ENCODE peak calls at places on chromosomes 3 and 15, in ten cellular contexts. R is GM23248; Z is tibial nerve; V is heart left ventricle; X is adipocyte; A is mammary epithelial cell; D is CD8-positive, alpha-beta memory T cell; N is upper lobe of right lung; Y is thoracic aorta; C is IMR-90. W is an unnamed sample.

GRCh38 chr15:94231728-94232086 is 346 bp downstream of the MCTP2 start:
- DNase-seq in R (peak), A (no peak), Y (no peak), Z (no peak), C (no peak), N (no peak), V (no peak), X (peak), D (peak), W (no peak)

GRCh38 chr15:71629147-71629760 is 181.1 kb upstream of the NR2E3 start:
- DNase-seq in D (no peak), Y (no peak), Z (no peak), X (no peak), N (no peak), C (no peak), R (no peak), V (no peak), A (no peak), W (no peak)

GRCh38 chr3:114706591-114707224 is 412.9 kb downstream of the TIGIT start:
- DNase-seq in Y (no peak), X (no peak), R (peak), N (no peak), C (peak), Z (no peak), A (peak), D (no peak), V (no peak), W (peak)

GRCh38 chr15:96331942-96332853 is 1.7 kb downstream of the NR2F2 start:
- DNase-seq in X (peak), D (no peak), A (no peak), Y (no peak), V (no peak), C (no peak), Z (peak), N (peak), R (peak), W (peak)

GRCh38 chr15:100229181-100230163 is 112.3 kb downstream of the ADAMTS17 start:
- DNase-seq in D (no peak), R (no peak), C (no peak), Z (no peak), Y (no peak), N (no peak), X (no peak), A (no peak), V (no peak), W (no peak)

GRCh38 chr15:54307252-54307902 is 329.1 kb downstream of the UNC13C start:
- DNase-seq in A (no peak), V (no peak), N (no peak), C (no peak), Y (no peak), D (no peak), R (no peak), X (no peak), Z (no peak), W (no peak)

GRCh38 chr3:55704521-55704920 is 217.4 kb upstream of the WNT5A start:
- DNase-seq in Y (no peak), R (peak), Z (no peak), V (no peak), A (no peak), C (peak), N (no peak), X (peak), D (no peak), W (no peak)

GRCh38 chr3:96449803-96450202 is 364.6 kb upstream of the EPHA6 start:
- DNase-seq in A (no peak), Z (no peak), D (no peak), X (no peak), Y (no peak), R (no peak), V (no peak), N (no peak), C (no peak), W (no peak)

GRCh38 chr3:24254649-24255048 is 240.0 kb downstream of the THRB start:
- DNase-seq in R (peak), Y (no peak), N (no peak), A (peak), Z (no peak), X (peak), D (no peak), V (no peak), C (peak), W (peak)

GRCh38 chr3:128709506-128710210 is 16.3 kb upstream of the RAB7A start:
- DNase-seq in X (no peak), N (no peak), R (no peak), C (no peak), V (no peak), D (no peak), A (peak), Y (no peak), Z (no peak), W (no peak)

GRCh38 chr3:32934150-32934742 is 17.2 kb upstream of the CCR4 start:
- DNase-seq in N (peak), A (no peak), X (peak), Y (no peak), C (peak), V (no peak), R (peak), Z (peak), D (no peak), W (peak)

GRCh38 chr3:120348981-120349818 is at the start of gene LRRC58:
- DNase-seq in N (peak), C (peak), X (peak), Y (peak), D (peak), V (peak), A (peak), R (peak), Z (peak), W (peak)

GRCh38 chr3:16174389-16174788 is at the start of gene GALNT15:
- DNase-seq in X (peak), A (peak), C (peak), R (peak), N (peak), D (no peak), V (peak), Y (peak), Z (peak), W (peak)

GRCh38 chr3:43537206-43537605 is 84.6 kb downstream of the ANO10 start:
- DNase-seq in X (no peak), Y (no peak), Z (no peak), V (no peak), C (no peak), A (no peak), N (no peak), R (no peak), D (no peak), W (no peak)

GRCh38 chr15:67335534-67336222 is 81.1 kb downstream of the IQCH start:
- DNase-seq in Z (no peak), Y (no peak), C (no peak), N (no peak), A (peak), X (no peak), R (no peak), V (no peak), D (no peak), W (no peak)

GRCh38 chr3:82938821-82939328 is 1177.4 kb upstream of the GBE1 start:
- DNase-seq in V (no peak), N (peak), D (no peak), Y (no peak), X (no peak), A (no peak), R (no peak), Z (no peak), C (no peak), W (no peak)

GRCh38 chr3:123540285-123540684 is 44.6 kb downstream of the HACD2 start:
- DNase-seq in A (no peak), N (no peak), Z (no peak), Y (no peak), C (peak), R (peak), X (no peak), V (no peak), D (no peak), W (no peak)

GRCh38 chr3:141227752-141228151 is 3.9 kb upstream of the PXYLP1 start:
- DNase-seq in C (peak), Y (no peak), A (no peak), Z (no peak), V (no peak), N (no peak), D (no peak), R (peak), X (peak), W (peak)

GRCh38 chr3:134368751-134369105 is 5.5 kb downstream of the AMOTL2 start:
- DNase-seq in R (peak), D (no peak), X (no peak), Z (no peak), V (no peak), A (no peak), Y (no peak), N (peak), C (no peak), W (no peak)
- H3K4me3 ChIP-seq in R (peak), D (no peak), X (peak), Z (no peak), V (no peak), A (no peak), Y (no peak), N (no peak), C (no peak), W (no peak)

DNA sequence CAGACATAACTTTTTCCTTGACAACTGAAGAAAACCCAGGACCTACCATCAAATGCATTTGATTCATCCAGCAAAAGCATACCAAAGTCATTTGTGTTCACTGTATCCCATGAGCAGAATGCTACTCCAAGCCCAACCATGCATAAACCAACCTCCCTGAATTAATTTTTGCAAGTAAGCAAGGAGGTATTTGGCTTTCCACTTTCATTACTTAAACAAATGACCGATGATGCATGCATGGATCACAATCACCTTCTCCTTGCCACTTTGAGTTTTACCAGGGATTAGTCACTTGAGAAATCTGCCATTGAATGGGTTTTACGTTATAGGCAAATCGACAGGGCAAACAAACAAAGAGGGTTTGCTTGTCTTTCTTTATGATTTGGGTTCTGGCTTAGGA is 214.8 kb downstream of the FMN1 start:
- DNase-seq in X (peak), C (peak), R (peak), D (no peak), N (no peak), Z (no peak), A (peak), V (no peak), Y (no peak), W (peak)
- H3K4me3 ChIP-seq in X (no peak), C (no peak), R (peak), D (no peak), N (no peak), Z (no peak), A (no peak), V (no peak), Y (no peak), W (no peak)

DNA sequence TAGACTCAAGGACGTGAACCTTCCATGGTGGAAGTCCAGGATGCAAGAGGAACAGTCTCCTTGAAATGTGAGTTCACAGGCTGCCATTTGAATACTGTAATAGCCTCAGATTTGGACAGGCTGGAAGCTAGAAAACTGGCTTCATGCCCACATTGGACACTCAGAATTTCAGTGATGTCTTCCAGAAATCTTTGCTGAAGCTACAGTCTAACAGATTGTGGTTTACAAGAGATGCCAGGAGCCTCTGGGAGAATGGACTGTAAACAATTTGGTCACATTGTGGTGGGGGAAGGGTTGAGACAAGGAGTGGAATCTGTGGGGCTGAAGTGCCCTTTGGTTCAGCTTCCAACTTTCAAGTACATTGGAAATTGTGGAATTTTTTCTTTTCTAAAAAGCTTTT is 252.0 kb upstream of the PROK2 start:
- DNase-seq in Z (no peak), A (no peak), V (no peak), D (no peak), Y (no peak), R (peak), N (no peak), X (peak), C (peak), W (peak)
- H3K4me3 ChIP-seq in Z (no peak), A (no peak), V (no peak), D (no peak), Y (no peak), R (no peak), N (no peak), X (no peak), C (no peak), W (no peak)

DNA sequence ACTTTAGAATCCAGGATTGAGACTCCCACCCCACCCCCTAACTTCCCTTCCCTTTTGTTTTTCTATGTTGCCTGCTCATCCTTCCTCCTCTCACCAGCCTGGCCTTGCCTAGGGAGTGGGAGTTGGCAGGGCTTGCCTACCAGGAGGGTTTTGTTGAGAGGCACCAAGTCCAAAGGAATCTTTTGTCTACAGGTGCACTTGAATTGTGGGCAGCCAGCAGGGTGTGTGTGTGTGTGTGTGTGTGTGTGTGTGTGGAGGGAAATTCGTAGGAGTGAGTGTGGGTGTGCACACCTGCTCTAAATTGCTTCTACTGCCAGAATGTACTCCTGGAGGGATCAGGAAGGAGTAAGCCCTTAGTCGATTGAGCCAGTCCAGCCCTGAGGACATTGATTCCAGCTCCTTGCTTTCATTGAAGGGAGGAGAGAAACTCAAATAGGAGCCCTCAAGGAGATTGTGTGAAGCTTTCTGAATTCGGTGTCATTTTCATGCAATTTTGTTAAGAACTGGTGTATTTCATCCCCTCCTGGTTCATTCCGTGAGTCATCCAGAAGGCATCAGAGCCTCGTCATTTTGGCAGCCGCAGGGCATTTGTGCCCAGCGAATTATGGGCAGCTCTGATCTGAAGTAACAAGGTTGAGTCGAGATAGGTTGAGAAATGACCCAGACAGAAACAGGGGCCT is 112.1 kb downstream of the SLCO3A1 start:
- DNase-seq in R (peak), X (peak), D (no peak), V (no peak), A (peak), Z (no peak), C (peak), Y (peak), N (no peak), W (peak)
- H3K4me3 ChIP-seq in R (peak), X (no peak), D (no peak), V (no peak), A (no peak), Z (no peak), C (no peak), Y (peak), N (no peak), W (no peak)

GRCh38 chr3:192917258-192917507 is 473 bp downstream of the MB21D2 start:
- DNase-seq in V (no peak), Y (no peak), R (no peak), C (no peak), Z (no peak), X (no peak), A (no peak), N (no peak), D (no peak), W (no peak)
- H3K4me3 ChIP-seq in V (peak), Y (peak), R (peak), C (peak), Z (peak), X (peak), A (peak), N (peak), D (peak), W (peak)